ENCODE peak calls at places on chromosomes 6 and 20, in eight cellular contexts. H is psoas muscle, U is cardiac muscle cell, T is breast epithelium, G is left ventricle myocardium inferior, Z is fibroblast of mammary gland, W is Panc1, M is A549. E is an unnamed sample.
A peak's percentile ranks its signal among the peaks of the same experiment; 100 is the strongest.

GRCh38 chr6:111198841-111199240 is 111.5 kb downstream of the SLC16A10 start:
- DNase-seq in Z (no peak), M (no peak), H (no peak), T (no peak), G (no peak), W (no peak), U (no peak), E (no peak)

GRCh38 chr6:121881974-121882667 is 446.7 kb downstream of the GJA1 start:
- DNase-seq in H (no peak), M (no peak), Z (peak; percentile 96), T (no peak), G (no peak), W (no peak), U (no peak), E (no peak)

GRCh38 chr20:1893721-1894470 is 1.3 kb upstream of the SIRPA start:
- DNase-seq in G (peak; percentile 73), W (no peak), T (no peak), M (no peak), U (peak; percentile 31), H (no peak), Z (peak; percentile 61), E (no peak)

GRCh38 chr6:37024665-37025337 is 19.3 kb downstream of the FGD2 start:
- DNase-seq in U (no peak), Z (no peak), H (no peak), T (peak; percentile 85), M (peak; percentile 49), W (no peak), G (no peak), E (no peak)

GRCh38 chr20:33076662-33077398 is 2.6 kb upstream of the BPIFB4 start:
- DNase-seq in G (no peak), U (no peak), H (no peak), M (peak; percentile 39), Z (no peak), T (no peak), W (no peak), E (no peak)

GRCh38 chr6:108653864-108654402 is 93.2 kb downstream of the FOXO3 start:
- DNase-seq in H (peak; percentile 89), U (no peak), W (no peak), G (peak; percentile 78), T (peak; percentile 70), Z (peak; percentile 66), M (no peak), E (no peak)

GRCh38 chr20:59817406-59817805 is 116.0 kb downstream of the SYCP2 start:
- DNase-seq in W (no peak), H (no peak), U (no peak), G (no peak), Z (no peak), T (no peak), M (no peak), E (no peak)

GRCh38 chr20:48807586-48808381 is 20.0 kb downstream of the PREX1 start:
- DNase-seq in H (no peak), U (no peak), G (peak; percentile 55), T (no peak), W (no peak), M (no peak), Z (no peak), E (no peak)

GRCh38 chr6:154197176-154197850 is 158.3 kb downstream of the OPRM1 start:
- DNase-seq in W (no peak), U (no peak), Z (peak; percentile 59), H (no peak), M (no peak), G (no peak), T (no peak), E (no peak)

GRCh38 chr6:29757282-29757681 is 34.0 kb downstream of the HLA-F start:
- DNase-seq in T (no peak), M (no peak), Z (no peak), G (no peak), H (no peak), W (no peak), U (no peak), E (no peak)

GRCh38 chr6:142853244-142854180 is 91.5 kb downstream of the HIVEP2 start:
- DNase-seq in T (no peak), W (no peak), H (no peak), Z (peak; percentile 40), G (no peak), U (no peak), M (no peak), E (no peak)

GRCh38 chr6:130969807-130970491 is 93.1 kb downstream of the EPB41L2 start:
- DNase-seq in T (no peak), G (peak; percentile 36), M (no peak), W (no peak), H (peak; percentile 66), U (no peak), Z (peak; percentile 62), E (no peak)

GRCh38 chr20:24160563-24161355 is 172.2 kb upstream of the GGTLC1 start:
- DNase-seq in M (peak; percentile 57), U (peak; percentile 53), W (peak; percentile 24), H (peak; percentile 64), Z (peak; percentile 61), T (no peak), G (peak; percentile 22), E (no peak)
- TF ChIP-seq CTCF in M (peak; percentile 64), U (peak; percentile 94), W (peak; percentile 81), H (peak; percentile 54), Z (peak; percentile 75), T (no peak), G (peak; percentile 76), E (peak; percentile 73)

DNA sequence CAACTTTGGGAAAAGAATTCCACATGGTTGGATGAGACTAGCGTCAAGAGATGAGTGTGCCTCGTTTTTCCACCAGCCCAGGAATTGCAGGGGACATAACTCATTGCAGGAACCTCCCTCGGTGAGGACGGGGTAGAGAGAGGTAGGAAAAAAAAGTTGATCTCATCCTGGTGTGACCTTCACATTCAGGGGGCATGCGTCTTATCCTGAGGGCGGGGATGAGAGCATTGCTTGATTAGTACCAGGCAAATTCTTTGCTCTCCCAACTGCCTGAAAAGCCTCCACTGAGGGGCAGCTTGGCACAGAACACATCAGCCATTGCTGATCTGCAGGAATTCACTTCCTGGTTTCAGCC is 11.8 kb downstream of the TLDC2 start:
- DNase-seq in Z (peak; percentile 43), W (no peak), T (no peak), H (no peak), M (no peak), G (no peak), U (no peak), E (no peak)
- H3K4me3 ChIP-seq in Z (no peak overlapping the region), W (no peak overlapping the region), T (no peak overlapping the region), H (no peak overlapping the region), M (no peak overlapping the region), G (no peak overlapping the region), U (no peak overlapping the region), E (no peak overlapping the region)

GRCh38 chr6:106334646-106335448 is 9.3 kb upstream of the ATG5 start:
- DNase-seq in T (peak; percentile 35), G (no peak), M (peak; percentile 19), Z (peak; percentile 53), U (peak; percentile 63), H (no peak), W (no peak), E (no peak)

DNA sequence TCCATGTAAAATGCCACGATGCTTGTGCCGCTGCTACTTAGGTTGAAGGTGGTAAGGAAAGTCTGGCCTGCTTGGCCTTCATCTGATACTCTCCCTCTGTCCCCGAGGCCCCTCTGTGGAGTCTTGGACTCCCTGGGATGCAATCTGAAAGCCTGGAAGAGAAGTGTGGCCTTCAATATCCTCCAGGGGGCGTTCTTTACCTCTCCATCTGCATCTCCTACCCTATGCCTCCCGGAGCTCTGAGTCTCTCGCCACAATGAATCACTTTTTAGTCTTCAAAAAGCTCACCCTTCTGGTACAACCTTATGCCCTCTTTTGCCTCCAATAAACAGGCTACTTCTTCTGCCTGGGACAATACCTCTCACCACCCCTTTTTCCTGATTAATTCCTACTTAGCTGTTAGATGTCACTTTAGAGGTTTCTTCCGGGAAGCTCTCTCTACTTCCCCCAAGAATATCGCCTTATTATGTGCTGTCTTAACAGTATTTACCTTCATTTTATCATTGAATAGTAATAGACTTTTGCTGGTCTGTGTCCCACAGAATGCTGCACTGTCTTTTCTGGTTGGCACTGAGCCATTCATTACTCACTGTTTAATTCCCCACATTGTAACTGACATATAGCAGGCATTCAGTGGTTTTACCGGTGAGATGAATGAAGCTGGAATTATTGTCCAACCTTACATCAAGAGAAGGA is 13.9 kb upstream of the ATG5 start:
- DNase-seq in M (peak; percentile 86), G (no peak), W (peak; percentile 51), U (peak; percentile 73), H (no peak), Z (peak; percentile 83), T (peak; percentile 54), E (no peak)
- TF ChIP-seq CTCF in M (peak; percentile 71), G (peak; percentile 78), W (peak; percentile 96), U (peak; percentile 87), H (peak; percentile 48), Z (peak; percentile 88), T (peak; percentile 51), E (peak; percentile 84)

GRCh38 chr20:51542033-51542893 is at the start of gene NFATC2:
- DNase-seq in W (no peak), M (no peak), G (peak; percentile 52), U (peak; percentile 80), T (no peak), Z (no peak), H (peak; percentile 78), E (no peak)
- H3K4me3 ChIP-seq in W (peak within 1 kb of the TSS; percentile 41), M (no peak within 1 kb of the TSS), G (peak within 1 kb of the TSS; percentile 63), U (peak within 1 kb of the TSS; percentile 86), T (peak within 1 kb of the TSS; percentile 61), Z (no peak within 1 kb of the TSS), H (peak within 1 kb of the TSS; percentile 75), E (peak within 1 kb of the TSS; percentile 86)

GRCh38 chr6:93516441-93516840 is 97.1 kb upstream of the EPHA7 start:
- DNase-seq in G (no peak), Z (no peak), M (no peak), W (no peak), T (no peak), H (no peak), U (no peak), E (no peak)
- TF ChIP-seq CTCF in G (no peak), Z (no peak), M (no peak), W (no peak), T (no peak), H (no peak), U (no peak), E (no peak)

GRCh38 chr6:11011787-11012234 is 32.3 kb downstream of the ELOVL2 start:
- DNase-seq in H (no peak), M (peak; percentile 69), W (peak; percentile 55), G (no peak), Z (peak; percentile 71), T (no peak), U (peak; percentile 28), E (no peak)

GRCh38 chr6:11007715-11008608 is 36.1 kb downstream of the ELOVL2 start:
- DNase-seq in M (peak; percentile 19), T (no peak), U (no peak), W (peak; percentile 81), G (no peak), H (no peak), Z (peak; percentile 63), E (no peak)

GRCh38 chr6:11012295-11012754 is 31.8 kb downstream of the ELOVL2 start:
- DNase-seq in T (no peak), Z (no peak), H (no peak), W (no peak), G (no peak), U (no peak), M (no peak), E (no peak)

GRCh38 chr6:11008821-11009220 is 35.3 kb downstream of the ELOVL2 start:
- DNase-seq in H (no peak), U (no peak), T (no peak), G (no peak), Z (peak; percentile 30), W (no peak), M (no peak), E (no peak)

DNA sequence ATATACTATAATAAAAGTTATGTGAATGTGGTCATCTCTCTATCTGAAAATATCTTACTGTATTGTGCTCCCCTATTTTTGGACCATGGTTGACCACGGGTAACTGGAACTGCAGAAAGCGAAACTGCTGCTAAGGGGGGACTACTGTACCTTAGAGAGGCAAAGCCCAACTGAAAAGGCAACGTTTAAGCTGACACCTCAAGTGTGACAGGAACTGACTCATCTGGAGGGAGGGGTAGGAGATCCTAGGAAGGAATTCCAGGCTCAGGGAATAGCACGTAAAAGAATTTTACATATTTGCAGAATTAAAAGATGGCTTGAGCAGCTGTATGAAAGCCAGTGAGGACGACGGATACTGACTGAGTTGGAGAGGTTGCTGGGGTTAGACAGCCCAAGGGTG is 34.8 kb downstream of the ELOVL2 start:
- DNase-seq in H (no peak), U (no peak), W (peak; percentile 71), Z (peak; percentile 19), M (no peak), G (no peak), T (no peak), E (no peak)
- H3K4me3 ChIP-seq in H (no peak overlapping the region), U (no peak overlapping the region), W (peak overlapping the region; percentile 31), Z (no peak overlapping the region), M (no peak overlapping the region), G (no peak overlapping the region), T (no peak overlapping the region), E (no peak overlapping the region)

E was measured in GM12864.